ENCODE peak calls at places on chromosomes 12 and 14, in four cellular contexts. A is H1, G is GM12878, Y is K562. Q is an unnamed sample.

GRCh38 chr12:52659395-52659794 is 7.4 kb upstream of the KRT2 start:
- DNase-seq in A (no peak), G (no peak), Y (no peak), Q (no peak)

GRCh38 chr14:91324606-91324950 is 80.1 kb upstream of the GPR68 start:
- DNase-seq in A (no peak), G (no peak), Y (no peak), Q (no peak)

GRCh38 chr14:45426685-45427282 is 173.8 kb upstream of the MIS18BP1 start:
- DNase-seq in A (peak; percentile 7), G (peak; percentile 4), Y (peak; percentile 16), Q (peak; percentile 34)

GRCh38 chr14:51880810-51881580 is 20.6 kb downstream of the GNG2 start:
- DNase-seq in A (no peak), G (no peak), Y (no peak), Q (no peak)

GRCh38 chr12:132430838-132431826 is 58.8 kb upstream of the FBRSL1 start:
- DNase-seq in A (no peak), G (no peak), Y (no peak), Q (no peak)

GRCh38 chr12:132133952-132134652 is 10.0 kb downstream of the DDX51 start:
- DNase-seq in A (no peak), G (no peak), Y (peak; percentile 50), Q (no peak)

GRCh38 chr12:11580125-11580751 is 69.2 kb upstream of the ETV6 start:
- DNase-seq in A (no peak), G (peak; percentile 71), Y (no peak), Q (peak; percentile 82)

GRCh38 chr14:71354801-71355200 is 447.5 kb downstream of the PCNX1 start:
- DNase-seq in A (peak; percentile 17), G (no peak), Y (no peak), Q (peak; percentile 33)

GRCh38 chr12:49208661-49209060 is 19.8 kb upstream of the TUBA1A start:
- DNase-seq in A (no peak), G (no peak), Y (no peak), Q (no peak)

GRCh38 chr14:32514236-32514635 is 185.1 kb downstream of the AKAP6 start:
- DNase-seq in A (no peak), G (no peak), Y (no peak), Q (peak; percentile 4)

GRCh38 chr14:80498533-80498932 is 287.2 kb upstream of the DIO2 start:
- DNase-seq in A (no peak), G (no peak), Y (no peak), Q (no peak)

GRCh38 chr12:130788515-130788914 is 50.5 kb downstream of the STX2 start:
- DNase-seq in A (no peak), G (no peak), Y (no peak), Q (no peak)

GRCh38 chr14:55864890-55865655 is 253.1 kb upstream of the PELI2 start:
- DNase-seq in A (peak; percentile 27), G (no peak), Y (peak; percentile 33), Q (no peak)

GRCh38 chr12:82708507-82708906 is 21.8 kb downstream of the TMTC2 start:
- DNase-seq in A (peak; percentile 13), G (no peak), Y (no peak), Q (no peak)

GRCh38 chr12:75969768-75970167 is 61.8 kb downstream of the PHLDA1 start:
- DNase-seq in A (peak; percentile 38), G (no peak), Y (no peak), Q (no peak)

GRCh38 chr12:14394317-14395058 is 29.0 kb downstream of the ATF7IP start:
- DNase-seq in A (no peak), G (peak; percentile 65), Y (peak; percentile 81), Q (peak; percentile 84)

GRCh38 chr14:70660967-70661871 is 19.5 kb downstream of the TTC9 start:
- DNase-seq in A (no peak), G (peak; percentile 57), Y (no peak), Q (no peak)

GRCh38 chr12:93767524-93767863 is 90.3 kb downstream of the CRADD start:
- DNase-seq in A (no peak), G (no peak), Y (no peak), Q (no peak)

GRCh38 chr12:65879878-65880277 is 55.6 kb downstream of the HMGA2 start:
- DNase-seq in A (no peak), G (no peak), Y (no peak), Q (peak; percentile 88)

GRCh38 chr12:14665354-14666348 is 30.7 kb downstream of the GUCY2C start:
- DNase-seq in A (peak; percentile 9), G (no peak), Y (peak; percentile 15), Q (no peak)

GRCh38 chr12:117857632-117858274 is 111.0 kb downstream of the KSR2 start:
- DNase-seq in A (peak; percentile 49), G (peak; percentile 25), Y (peak; percentile 58), Q (peak; percentile 22)

GRCh38 chr12:131112016-131112415 is 158.3 kb downstream of the ADGRD1 start:
- DNase-seq in A (no peak), G (no peak), Y (no peak), Q (no peak)

GRCh38 chr12:111310076-111310870 is 58.6 kb downstream of the PHETA1 start:
- DNase-seq in A (no peak), G (no peak), Y (no peak), Q (no peak)

GRCh38 chr12:64456119-64456518 is 4.2 kb downstream of the TBK1 start:
- DNase-seq in A (no peak), G (no peak), Y (no peak), Q (no peak)

GRCh38 chr12:64450057-64450640 is 1.8 kb upstream of the TBK1 start:
- DNase-seq in A (no peak), G (no peak), Y (no peak), Q (no peak)

GRCh38 chr12:64450711-64451486 is 1.0 kb upstream of the TBK1 start:
- DNase-seq in A (no peak), G (no peak), Y (peak; percentile 58), Q (peak; percentile 19)

GRCh38 chr12:64452559-64453329 is 824 bp downstream of the TBK1 start:
- DNase-seq in A (no peak), G (no peak), Y (peak; percentile 80), Q (peak; percentile 90)

GRCh38 chr12:64451687-64452558 is at the start of gene TBK1:
- DNase-seq in A (peak; percentile 53), G (peak; percentile 53), Y (peak; percentile 93), Q (peak; percentile 84)
- TF ChIP-seq POLR2A in A (peak; percentile 70), G (peak; percentile 83), Y (peak; percentile 83), Q (peak; percentile 90)

GRCh38 chr14:76651410-76652055 is 109.7 kb upstream of the VASH1 start:
- DNase-seq in A (no peak), G (no peak), Y (no peak), Q (no peak)

GRCh38 chr14:76644875-76645518 is 116.3 kb upstream of the VASH1 start:
- DNase-seq in A (peak; percentile 17), G (no peak), Y (peak; percentile 42), Q (peak; percentile 12)

DNA sequence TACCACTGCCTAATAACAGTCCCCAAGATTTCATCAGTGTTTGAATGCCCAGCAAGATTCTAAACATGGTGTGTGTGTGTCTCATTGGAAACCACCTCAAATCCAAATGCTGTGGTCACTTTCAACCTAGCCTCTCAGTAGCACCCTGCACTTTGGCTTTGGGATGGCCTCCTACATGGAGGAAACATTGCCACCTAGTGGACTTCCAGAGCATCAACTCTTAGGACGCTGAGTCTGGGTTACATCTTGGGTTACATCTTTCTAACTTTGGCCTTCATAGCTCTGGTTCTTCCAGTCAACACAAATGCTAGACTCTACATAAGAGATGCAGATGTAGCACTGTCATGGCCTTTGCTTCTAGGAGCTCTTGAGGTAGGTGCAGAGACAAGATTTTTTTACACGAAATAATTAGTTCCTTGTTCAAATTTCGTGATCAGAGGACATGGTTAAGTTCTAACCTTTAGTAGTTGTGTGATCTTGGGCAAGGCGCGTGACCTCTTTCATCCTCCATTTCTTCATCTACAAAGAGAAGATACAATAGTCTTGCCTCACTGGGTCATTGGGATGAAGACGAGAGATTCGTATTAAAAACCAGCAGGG is 113.5 kb upstream of the VASH1 start:
- DNase-seq in A (no peak), G (no peak), Y (peak; percentile 54), Q (peak; percentile 59)
- TF ChIP-seq CHD1 in A (no peak), G (no peak), Y (no peak), Q (no peak)

GRCh38 chr14:29712586-29712985 is 215.1 kb downstream of the PRKD1 start:
- DNase-seq in A (no peak), G (no peak), Y (no peak), Q (no peak)
- TF ChIP-seq POLR2A in A (no peak), G (no peak), Y (no peak), Q (no peak)

DNA sequence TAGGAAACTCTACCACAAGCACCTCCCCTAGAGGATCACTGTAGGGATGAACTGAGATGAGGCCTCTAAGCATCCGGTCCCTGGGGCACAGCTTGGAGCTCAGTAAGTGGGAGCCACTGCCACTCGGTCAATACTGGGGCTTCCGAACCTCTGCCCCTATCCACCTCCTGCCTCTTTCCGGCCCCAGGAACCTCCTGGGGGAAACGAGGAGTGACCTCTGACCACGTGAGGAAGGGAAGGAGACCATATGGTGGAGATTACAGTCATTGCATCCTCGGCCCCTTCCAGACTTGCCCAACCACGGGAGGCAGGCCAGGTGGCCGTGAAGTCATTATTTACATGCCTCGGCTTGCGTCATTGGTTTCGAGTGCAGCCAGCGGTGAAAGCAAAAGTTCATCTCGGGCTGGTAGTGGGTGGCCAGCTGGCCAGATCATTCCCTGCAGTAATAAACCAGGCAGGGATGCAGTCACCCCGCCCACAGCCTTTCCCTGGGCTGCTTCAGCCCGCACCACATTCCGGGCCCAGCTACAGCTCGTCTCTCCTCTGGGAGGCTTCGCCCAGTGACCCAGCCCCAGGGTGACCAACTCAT is 65.4 kb downstream of the C14orf132 start:
- DNase-seq in A (no peak), G (no peak), Y (no peak), Q (peak; percentile 100)
- TF ChIP-seq CHD1 in A (no peak), G (no peak), Y (no peak), Q (no peak)

GRCh38 chr12:3076730-3077571 is at the start of gene TSPAN9:
- DNase-seq in A (no peak), G (no peak), Y (peak; percentile 51), Q (peak; percentile 48)
- TF ChIP-seq POLR2A in A (peak; percentile 51), G (no peak), Y (no peak), Q (peak; percentile 73)

Q was measured in IMR-90.